ENCODE peak calls at places on chromosome 15, in four cellular contexts. One of them, this sample, is unnamed.

GRCh38 chr15:92097473-92098178 is 244.1 kb downstream of the SLCO3A1 start:
- DNase-seq in progenitor cell of endocrine pancreas: peak
- DNase-seq in RKO: peak
- DNase-seq in CD8-positive, alpha-beta memory T cell: peak
- DNase-seq in this sample: no peak

GRCh38 chr15:69820819-69821218 is 276.9 kb downstream of the TLE3 start:
- DNase-seq in progenitor cell of endocrine pancreas: peak
- DNase-seq in RKO: no peak
- DNase-seq in CD8-positive, alpha-beta memory T cell: no peak
- DNase-seq in this sample: no peak

GRCh38 chr15:83449250-83449671 is 2.1 kb downstream of the SH3GL3 start:
- DNase-seq in progenitor cell of endocrine pancreas: no peak
- DNase-seq in RKO: no peak
- DNase-seq in CD8-positive, alpha-beta memory T cell: no peak
- DNase-seq in this sample: no peak

GRCh38 chr15:29452881-29453731 is 183.5 kb upstream of the NSMCE3 start:
- DNase-seq in progenitor cell of endocrine pancreas: no peak
- DNase-seq in RKO: no peak
- DNase-seq in CD8-positive, alpha-beta memory T cell: no peak
- DNase-seq in this sample: no peak

GRCh38 chr15:48021336-48022086 is 99.3 kb upstream of the SLC24A5 start:
- DNase-seq in progenitor cell of endocrine pancreas: no peak
- DNase-seq in RKO: peak
- DNase-seq in CD8-positive, alpha-beta memory T cell: no peak
- DNase-seq in this sample: no peak

GRCh38 chr15:47987908-47988532 is 132.8 kb upstream of the SLC24A5 start:
- DNase-seq in progenitor cell of endocrine pancreas: no peak
- DNase-seq in RKO: peak
- DNase-seq in CD8-positive, alpha-beta memory T cell: no peak
- DNase-seq in this sample: no peak

GRCh38 chr15:75483961-75484360 is 32.5 kb upstream of the SIN3A start:
- DNase-seq in progenitor cell of endocrine pancreas: no peak
- DNase-seq in RKO: no peak
- DNase-seq in CD8-positive, alpha-beta memory T cell: no peak
- DNase-seq in this sample: no peak

GRCh38 chr15:98740295-98740694 is 92.0 kb downstream of the IGF1R start:
- DNase-seq in progenitor cell of endocrine pancreas: no peak
- DNase-seq in RKO: no peak
- DNase-seq in CD8-positive, alpha-beta memory T cell: no peak
- DNase-seq in this sample: no peak

GRCh38 chr15:79168922-79169322 is 78.3 kb upstream of the RASGRF1 start:
- DNase-seq in progenitor cell of endocrine pancreas: peak
- DNase-seq in RKO: no peak
- DNase-seq in CD8-positive, alpha-beta memory T cell: no peak
- DNase-seq in this sample: no peak

GRCh38 chr15:47471020-47471419 is 246.3 kb upstream of the SEMA6D start:
- DNase-seq in progenitor cell of endocrine pancreas: no peak
- DNase-seq in RKO: no peak
- DNase-seq in CD8-positive, alpha-beta memory T cell: no peak
- DNase-seq in this sample: no peak

GRCh38 chr15:89587955-89588354 is 12.7 kb downstream of the TICRR start:
- DNase-seq in progenitor cell of endocrine pancreas: no peak
- DNase-seq in RKO: peak
- DNase-seq in CD8-positive, alpha-beta memory T cell: no peak
- DNase-seq in this sample: no peak

GRCh38 chr15:36106640-36107335 is 472.6 kb upstream of the CDIN1 start:
- DNase-seq in progenitor cell of endocrine pancreas: no peak
- DNase-seq in RKO: no peak
- DNase-seq in CD8-positive, alpha-beta memory T cell: no peak
- DNase-seq in this sample: no peak

GRCh38 chr15:85762039-85762755 is 32.5 kb downstream of the KLHL25 start:
- DNase-seq in progenitor cell of endocrine pancreas: no peak
- DNase-seq in RKO: no peak
- DNase-seq in CD8-positive, alpha-beta memory T cell: no peak
- DNase-seq in this sample: no peak

GRCh38 chr15:49624046-49624445 is 3.2 kb downstream of the DTWD1 start:
- DNase-seq in progenitor cell of endocrine pancreas: no peak
- DNase-seq in RKO: no peak
- DNase-seq in CD8-positive, alpha-beta memory T cell: no peak
- DNase-seq in this sample: no peak

GRCh38 chr15:48415036-48415886 is 84.0 kb downstream of the DUT start:
- DNase-seq in progenitor cell of endocrine pancreas: no peak
- DNase-seq in RKO: no peak
- DNase-seq in CD8-positive, alpha-beta memory T cell: no peak
- DNase-seq in this sample: no peak

GRCh38 chr15:38671675-38672141 is 107.1 kb upstream of the RASGRP1 start:
- DNase-seq in progenitor cell of endocrine pancreas: no peak
- DNase-seq in RKO: no peak
- DNase-seq in CD8-positive, alpha-beta memory T cell: peak
- DNase-seq in this sample: peak

GRCh38 chr15:26352909-26353308 is 420.0 kb downstream of the GABRB3 start:
- DNase-seq in progenitor cell of endocrine pancreas: no peak
- DNase-seq in RKO: no peak
- DNase-seq in CD8-positive, alpha-beta memory T cell: no peak
- DNase-seq in this sample: no peak

GRCh38 chr15:89122532-89123525 is 34.6 kb downstream of the ABHD2 start:
- DNase-seq in progenitor cell of endocrine pancreas: no peak
- DNase-seq in RKO: peak
- DNase-seq in CD8-positive, alpha-beta memory T cell: no peak
- DNase-seq in this sample: no peak

GRCh38 chr15:26891448-26891881 is 24.6 kb downstream of the GABRA5 start:
- DNase-seq in progenitor cell of endocrine pancreas: peak
- DNase-seq in RKO: peak
- DNase-seq in CD8-positive, alpha-beta memory T cell: no peak
- DNase-seq in this sample: no peak

GRCh38 chr15:60840306-60840702 is 361.4 kb upstream of the ICE2 start:
- DNase-seq in progenitor cell of endocrine pancreas: no peak
- DNase-seq in RKO: no peak
- DNase-seq in CD8-positive, alpha-beta memory T cell: no peak
- DNase-seq in this sample: no peak

GRCh38 chr15:39583586-39584265 is 2.8 kb downstream of the THBS1 start:
- DNase-seq in progenitor cell of endocrine pancreas: no peak
- DNase-seq in RKO: no peak
- DNase-seq in CD8-positive, alpha-beta memory T cell: no peak
- DNase-seq in this sample: no peak

GRCh38 chr15:66472176-66472999 is 25.2 kb downstream of the SNAPC5 start:
- DNase-seq in progenitor cell of endocrine pancreas: no peak
- DNase-seq in RKO: no peak
- DNase-seq in CD8-positive, alpha-beta memory T cell: peak
- DNase-seq in this sample: peak

GRCh38 chr15:35320911-35321310 is 225.1 kb downstream of the DPH6 start:
- DNase-seq in progenitor cell of endocrine pancreas: no peak
- DNase-seq in RKO: no peak
- DNase-seq in CD8-positive, alpha-beta memory T cell: no peak
- DNase-seq in this sample: no peak

GRCh38 chr15:41511331-41512077 is 2.1 kb downstream of the LTK start:
- DNase-seq in progenitor cell of endocrine pancreas: peak
- DNase-seq in RKO: peak
- DNase-seq in CD8-positive, alpha-beta memory T cell: no peak
- DNase-seq in this sample: no peak

GRCh38 chr15:42974202-42974862 is 53.8 kb upstream of the TTBK2 start:
- DNase-seq in progenitor cell of endocrine pancreas: no peak
- DNase-seq in RKO: no peak
- DNase-seq in CD8-positive, alpha-beta memory T cell: no peak
- DNase-seq in this sample: no peak

GRCh38 chr15:60528530-60528929 is 49.6 kb upstream of the ICE2 start:
- DNase-seq in progenitor cell of endocrine pancreas: no peak
- DNase-seq in RKO: peak
- DNase-seq in CD8-positive, alpha-beta memory T cell: no peak
- DNase-seq in this sample: peak

GRCh38 chr15:58405865-58406264 is 25.9 kb upstream of the LIPC start:
- DNase-seq in progenitor cell of endocrine pancreas: no peak
- DNase-seq in RKO: no peak
- DNase-seq in CD8-positive, alpha-beta memory T cell: no peak
- DNase-seq in this sample: no peak

GRCh38 chr15:78444255-78444654 is 6.2 kb downstream of the IREB2 start:
- DNase-seq in progenitor cell of endocrine pancreas: no peak
- DNase-seq in RKO: no peak
- DNase-seq in CD8-positive, alpha-beta memory T cell: no peak
- DNase-seq in this sample: no peak

GRCh38 chr15:40275491-40275890 is 7.4 kb downstream of the ANKRD63 start:
- DNase-seq in progenitor cell of endocrine pancreas: no peak
- DNase-seq in RKO: no peak
- DNase-seq in CD8-positive, alpha-beta memory T cell: no peak
- DNase-seq in this sample: no peak

This sample was measured in naive thymus-derived CD4-positive, alpha-beta T cell.